ENCODE peak calls at places on chromosomes 1 and 21, in seven cellular contexts. G is stimulated activated CD4-positive, alpha-beta T cell treated with anti-CD3 and anti-CD28 coated beads, Interleukin-2, amount 100 ng/mL, for 48 hours; A is activated CD4-positive, alpha-beta T cell treated with anti-CD3 and anti-CD28 coated beads for 36 hours; X is mesothelial cell of epicardium; J is germinal center; F is BJ; V is keratinocyte. Z is an unnamed sample.
A peak's percentile ranks its signal among the peaks of the same experiment; 100 is the strongest.

GRCh38 chr1:32321712-32322291 is 14.2 kb downstream of the MARCKSL1 start:
- DNase-seq in G (no peak), A (peak; percentile 36), X (no peak), J (no peak), F (no peak), V (no peak), Z (peak; percentile 15)

GRCh38 chr1:227342075-227342829 is 24.0 kb upstream of the CDC42BPA start:
- DNase-seq in G (no peak), A (no peak), X (no peak), J (no peak), F (no peak), V (no peak), Z (no peak)

GRCh38 chr21:43703068-43703880 is 15.7 kb upstream of the PDXK start:
- DNase-seq in G (no peak), A (peak; percentile 58), X (no peak), J (no peak), F (peak; percentile 60), V (no peak), Z (no peak)

GRCh38 chr1:114756949-114757454 is 782 bp downstream of the CSDE1 start:
- DNase-seq in G (no peak), A (peak; percentile 48), X (peak; percentile 48), J (peak; percentile 5), F (no peak), V (no peak), Z (no peak)

GRCh38 chr1:44619261-44619900 is 54.9 kb downstream of the TMEM53 start:
- DNase-seq in G (no peak), A (no peak), X (no peak), J (no peak), F (peak; percentile 85), V (no peak), Z (peak; percentile 72)

GRCh38 chr1:227815468-227816409 is at the start of gene PRSS38:
- DNase-seq in G (no peak), A (no peak), X (no peak), J (no peak), F (no peak), V (no peak), Z (no peak)

GRCh38 chr1:234554478-234555311 is 55.3 kb downstream of the IRF2BP2 start:
- DNase-seq in G (no peak), A (no peak), X (peak; percentile 75), J (no peak), F (no peak), V (no peak), Z (no peak)

GRCh38 chr1:227322376-227322775 is 4.1 kb upstream of the CDC42BPA start:
- DNase-seq in G (no peak), A (no peak), X (no peak), J (no peak), F (no peak), V (no peak), Z (no peak)

GRCh38 chr1:47434051-47434842 is 3.6 kb upstream of the FOXD2 start:
- DNase-seq in G (no peak), A (peak; percentile 22), X (peak; percentile 63), J (no peak), F (no peak), V (no peak), Z (no peak)

GRCh38 chr1:159199901-159200300 is 4.8 kb upstream of the ACKR1 start:
- DNase-seq in G (no peak), A (no peak), X (no peak), J (no peak), F (no peak), V (no peak), Z (no peak)

GRCh38 chr1:233304489-233305102 is 9.1 kb upstream of the PCNX2 start:
- DNase-seq in G (no peak), A (no peak), X (no peak), J (no peak), F (no peak), V (no peak), Z (peak; percentile 52)

GRCh38 chr1:29482991-29483390 is 246.7 kb downstream of the PTPRU start:
- DNase-seq in G (no peak), A (no peak), X (peak; percentile 25), J (no peak), F (no peak), V (no peak), Z (no peak)

GRCh38 chr1:33000427-33001026 is 35.9 kb upstream of the RNF19B start:
- DNase-seq in G (no peak), A (no peak), X (no peak), J (no peak), F (no peak), V (no peak), Z (no peak)

GRCh38 chr1:206933333-206933945 is 11.7 kb upstream of the FCMR start:
- DNase-seq in G (peak; percentile 72), A (peak; percentile 84), X (no peak), J (peak; percentile 73), F (no peak), V (no peak), Z (no peak)

GRCh38 chr1:52182874-52183400 is 41.0 kb downstream of the ZFYVE9 start:
- DNase-seq in G (no peak), A (no peak), X (no peak), J (no peak), F (no peak), V (no peak), Z (no peak)